ENCODE peak calls at places on chromosomes 12 and 14, in ten cellular contexts. One of them, this sample, is unnamed.

GRCh38 chr12:86727151-86727550 is 471.0 kb upstream of the MGAT4C start:
- DNase-seq in body of pancreas: no peak
- DNase-seq in RWPE2: no peak
- DNase-seq in fibroblast of lung: peak
- DNase-seq in brain microvascular endothelial cell: no peak
- DNase-seq in uterus: no peak
- DNase-seq in cardiac muscle cell: no peak
- DNase-seq in adrenal gland: no peak
- DNase-seq in astrocyte: peak
- DNase-seq in endodermal cell: no peak
- DNase-seq in this sample: no peak

GRCh38 chr12:82504411-82504810 is 146.1 kb downstream of the METTL25 start:
- DNase-seq in body of pancreas: no peak
- DNase-seq in RWPE2: no peak
- DNase-seq in fibroblast of lung: no peak
- DNase-seq in brain microvascular endothelial cell: no peak
- DNase-seq in uterus: no peak
- DNase-seq in cardiac muscle cell: no peak
- DNase-seq in adrenal gland: no peak
- DNase-seq in astrocyte: no peak
- DNase-seq in endodermal cell: no peak
- DNase-seq in this sample: no peak

GRCh38 chr12:3315201-3315661 is 175.8 kb upstream of the PRMT8 start:
- DNase-seq in body of pancreas: peak
- DNase-seq in RWPE2: no peak
- DNase-seq in fibroblast of lung: peak
- DNase-seq in brain microvascular endothelial cell: no peak
- DNase-seq in uterus: peak
- DNase-seq in cardiac muscle cell: no peak
- DNase-seq in adrenal gland: no peak
- DNase-seq in astrocyte: peak
- DNase-seq in endodermal cell: no peak
- DNase-seq in this sample: no peak

GRCh38 chr12:109972821-109973220 is 23.3 kb downstream of the GIT2 start:
- DNase-seq in body of pancreas: no peak
- DNase-seq in RWPE2: no peak
- DNase-seq in fibroblast of lung: no peak
- DNase-seq in brain microvascular endothelial cell: no peak
- DNase-seq in uterus: no peak
- DNase-seq in cardiac muscle cell: no peak
- DNase-seq in adrenal gland: no peak
- DNase-seq in astrocyte: no peak
- DNase-seq in endodermal cell: no peak
- DNase-seq in this sample: no peak

GRCh38 chr14:65560340-65561027 is 148.0 kb downstream of the FUT8 start:
- DNase-seq in body of pancreas: no peak
- DNase-seq in RWPE2: no peak
- DNase-seq in fibroblast of lung: peak
- DNase-seq in brain microvascular endothelial cell: no peak
- DNase-seq in uterus: no peak
- DNase-seq in cardiac muscle cell: no peak
- DNase-seq in adrenal gland: no peak
- DNase-seq in astrocyte: peak
- DNase-seq in endodermal cell: no peak
- DNase-seq in this sample: no peak

GRCh38 chr14:91270619-91271018 is 26.1 kb upstream of the GPR68 start:
- DNase-seq in body of pancreas: no peak
- DNase-seq in RWPE2: no peak
- DNase-seq in fibroblast of lung: no peak
- DNase-seq in brain microvascular endothelial cell: no peak
- DNase-seq in uterus: no peak
- DNase-seq in cardiac muscle cell: no peak
- DNase-seq in adrenal gland: no peak
- DNase-seq in astrocyte: no peak
- DNase-seq in endodermal cell: no peak
- DNase-seq in this sample: no peak

GRCh38 chr12:124764870-124765570 is 98.6 kb downstream of the SCARB1 start:
- DNase-seq in body of pancreas: peak
- DNase-seq in RWPE2: no peak
- DNase-seq in fibroblast of lung: peak
- DNase-seq in brain microvascular endothelial cell: peak
- DNase-seq in uterus: no peak
- DNase-seq in cardiac muscle cell: no peak
- DNase-seq in adrenal gland: no peak
- DNase-seq in astrocyte: peak
- DNase-seq in endodermal cell: no peak
- DNase-seq in this sample: no peak

GRCh38 chr14:23114669-23115491 is 4.2 kb downstream of the CEBPE start:
- DNase-seq in body of pancreas: peak
- DNase-seq in RWPE2: peak
- DNase-seq in fibroblast of lung: peak
- DNase-seq in brain microvascular endothelial cell: peak
- DNase-seq in uterus: no peak
- DNase-seq in cardiac muscle cell: no peak
- DNase-seq in adrenal gland: peak
- DNase-seq in astrocyte: peak
- DNase-seq in endodermal cell: peak
- DNase-seq in this sample: no peak

GRCh38 chr14:42353315-42353714 is 746.6 kb downstream of the LRFN5 start:
- DNase-seq in body of pancreas: no peak
- DNase-seq in RWPE2: no peak
- DNase-seq in fibroblast of lung: no peak
- DNase-seq in brain microvascular endothelial cell: no peak
- DNase-seq in uterus: no peak
- DNase-seq in cardiac muscle cell: no peak
- DNase-seq in adrenal gland: no peak
- DNase-seq in astrocyte: no peak
- DNase-seq in endodermal cell: no peak
- DNase-seq in this sample: no peak

GRCh38 chr12:42698213-42698612 is 108.7 kb upstream of the PRICKLE1 start:
- DNase-seq in body of pancreas: peak
- DNase-seq in RWPE2: no peak
- DNase-seq in fibroblast of lung: peak
- DNase-seq in brain microvascular endothelial cell: no peak
- DNase-seq in uterus: peak
- DNase-seq in cardiac muscle cell: no peak
- DNase-seq in adrenal gland: no peak
- DNase-seq in astrocyte: peak
- DNase-seq in endodermal cell: no peak
- DNase-seq in this sample: no peak

GRCh38 chr12:21546721-21547120 is 20.6 kb downstream of the SPX start:
- DNase-seq in body of pancreas: no peak
- DNase-seq in RWPE2: no peak
- DNase-seq in fibroblast of lung: no peak
- DNase-seq in brain microvascular endothelial cell: no peak
- DNase-seq in uterus: no peak
- DNase-seq in cardiac muscle cell: no peak
- DNase-seq in adrenal gland: no peak
- DNase-seq in astrocyte: no peak
- DNase-seq in endodermal cell: no peak
- DNase-seq in this sample: no peak

DNA sequence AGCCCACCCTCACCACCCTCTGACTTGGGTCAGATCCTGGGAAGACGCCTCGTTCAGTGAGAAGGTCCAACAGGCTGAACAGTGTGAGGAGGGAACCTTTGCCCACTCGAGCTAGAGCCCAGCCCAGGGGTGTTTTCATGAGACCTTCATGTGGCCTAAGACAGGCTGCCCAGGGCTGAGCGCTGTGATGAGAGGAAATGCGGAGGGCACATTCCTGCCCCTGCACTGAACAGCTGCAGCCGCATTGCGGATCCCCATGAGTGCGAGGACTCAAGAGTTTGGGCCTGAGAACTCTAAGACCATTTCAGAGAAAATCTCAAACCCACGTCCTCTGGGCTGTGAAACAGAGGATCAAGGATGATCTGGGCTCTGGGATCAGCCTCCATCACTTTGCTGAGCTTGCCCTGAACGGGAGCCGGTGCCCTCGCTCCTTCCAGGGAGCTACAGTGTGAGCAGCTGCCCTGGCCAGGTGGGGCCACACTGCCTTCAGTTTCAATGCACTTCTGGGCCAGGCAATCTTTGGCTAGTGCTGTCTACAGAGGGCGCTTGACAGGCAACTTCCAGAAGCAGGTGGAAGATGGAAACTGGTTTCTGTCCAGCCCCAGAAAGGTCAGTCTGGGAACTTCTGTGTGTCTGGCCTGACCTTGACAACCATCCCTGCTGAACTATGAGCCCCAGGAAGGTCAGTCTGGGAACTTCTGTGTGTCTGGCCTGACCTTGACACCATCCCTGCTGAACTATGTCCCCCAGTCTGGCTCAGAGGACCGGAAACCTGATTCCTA is 43.5 kb upstream of the P2RX7 start:
- DNase-seq in body of pancreas: peak
- DNase-seq in RWPE2: no peak
- DNase-seq in fibroblast of lung: no peak
- DNase-seq in brain microvascular endothelial cell: no peak
- DNase-seq in uterus: no peak
- DNase-seq in cardiac muscle cell: peak
- DNase-seq in adrenal gland: peak
- DNase-seq in astrocyte: no peak
- DNase-seq in endodermal cell: peak
- DNase-seq in this sample: no peak
- TF ChIP-seq CTCF in body of pancreas: no peak
- TF ChIP-seq CTCF in RWPE2: no peak
- TF ChIP-seq CTCF in fibroblast of lung: no peak
- TF ChIP-seq CTCF in brain microvascular endothelial cell: no peak
- TF ChIP-seq CTCF in uterus: no peak
- TF ChIP-seq CTCF in cardiac muscle cell: peak
- TF ChIP-seq CTCF in adrenal gland: no peak
- TF ChIP-seq CTCF in astrocyte: no peak
- TF ChIP-seq CTCF in endodermal cell: peak
- TF ChIP-seq CTCF in this sample: no peak

GRCh38 chr12:121749267-121749666 is 36.7 kb downstream of the TMEM120B start:
- DNase-seq in body of pancreas: no peak
- DNase-seq in RWPE2: no peak
- DNase-seq in fibroblast of lung: no peak
- DNase-seq in brain microvascular endothelial cell: no peak
- DNase-seq in uterus: no peak
- DNase-seq in cardiac muscle cell: no peak
- DNase-seq in adrenal gland: no peak
- DNase-seq in astrocyte: no peak
- DNase-seq in endodermal cell: no peak
- DNase-seq in this sample: no peak

GRCh38 chr12:121751716-121752351 is 39.3 kb downstream of the TMEM120B start:
- DNase-seq in body of pancreas: no peak
- DNase-seq in RWPE2: no peak
- DNase-seq in fibroblast of lung: no peak
- DNase-seq in brain microvascular endothelial cell: no peak
- DNase-seq in uterus: no peak
- DNase-seq in cardiac muscle cell: no peak
- DNase-seq in adrenal gland: no peak
- DNase-seq in astrocyte: no peak
- DNase-seq in endodermal cell: no peak
- DNase-seq in this sample: no peak

GRCh38 chr12:121751034-121751433 is 38.5 kb downstream of the TMEM120B start:
- DNase-seq in body of pancreas: no peak
- DNase-seq in RWPE2: no peak
- DNase-seq in fibroblast of lung: no peak
- DNase-seq in brain microvascular endothelial cell: no peak
- DNase-seq in uterus: no peak
- DNase-seq in cardiac muscle cell: no peak
- DNase-seq in adrenal gland: no peak
- DNase-seq in astrocyte: no peak
- DNase-seq in endodermal cell: no peak
- DNase-seq in this sample: no peak

GRCh38 chr12:121748571-121749265 is 36.2 kb downstream of the TMEM120B start:
- DNase-seq in body of pancreas: no peak
- DNase-seq in RWPE2: no peak
- DNase-seq in fibroblast of lung: peak
- DNase-seq in brain microvascular endothelial cell: peak
- DNase-seq in uterus: peak
- DNase-seq in cardiac muscle cell: peak
- DNase-seq in adrenal gland: peak
- DNase-seq in astrocyte: peak
- DNase-seq in endodermal cell: peak
- DNase-seq in this sample: no peak

GRCh38 chr12:121750507-121750955 is 38.0 kb downstream of the TMEM120B start:
- DNase-seq in body of pancreas: no peak
- DNase-seq in RWPE2: no peak
- DNase-seq in fibroblast of lung: no peak
- DNase-seq in brain microvascular endothelial cell: no peak
- DNase-seq in uterus: no peak
- DNase-seq in cardiac muscle cell: no peak
- DNase-seq in adrenal gland: no peak
- DNase-seq in astrocyte: no peak
- DNase-seq in endodermal cell: no peak
- DNase-seq in this sample: no peak
- H3K4me3 ChIP-seq in body of pancreas: no peak
- H3K4me3 ChIP-seq in RWPE2: no peak
- H3K4me3 ChIP-seq in fibroblast of lung: no peak
- H3K4me3 ChIP-seq in brain microvascular endothelial cell: no peak
- H3K4me3 ChIP-seq in uterus: no peak
- H3K4me3 ChIP-seq in cardiac muscle cell: no peak
- H3K4me3 ChIP-seq in adrenal gland: no peak
- H3K4me3 ChIP-seq in astrocyte: no peak
- H3K4me3 ChIP-seq in endodermal cell: no peak
- H3K4me3 ChIP-seq in this sample: no peak

GRCh38 chr12:1666215-1666614 is 24.7 kb upstream of the ADIPOR2 start:
- DNase-seq in body of pancreas: no peak
- DNase-seq in RWPE2: no peak
- DNase-seq in fibroblast of lung: no peak
- DNase-seq in brain microvascular endothelial cell: no peak
- DNase-seq in uterus: no peak
- DNase-seq in cardiac muscle cell: no peak
- DNase-seq in adrenal gland: no peak
- DNase-seq in astrocyte: no peak
- DNase-seq in endodermal cell: no peak
- DNase-seq in this sample: no peak
- TF ChIP-seq CTCF in body of pancreas: no peak
- TF ChIP-seq CTCF in RWPE2: no peak
- TF ChIP-seq CTCF in fibroblast of lung: no peak
- TF ChIP-seq CTCF in brain microvascular endothelial cell: no peak
- TF ChIP-seq CTCF in uterus: no peak
- TF ChIP-seq CTCF in cardiac muscle cell: no peak
- TF ChIP-seq CTCF in adrenal gland: no peak
- TF ChIP-seq CTCF in astrocyte: no peak
- TF ChIP-seq CTCF in endodermal cell: peak
- TF ChIP-seq CTCF in this sample: no peak

DNA sequence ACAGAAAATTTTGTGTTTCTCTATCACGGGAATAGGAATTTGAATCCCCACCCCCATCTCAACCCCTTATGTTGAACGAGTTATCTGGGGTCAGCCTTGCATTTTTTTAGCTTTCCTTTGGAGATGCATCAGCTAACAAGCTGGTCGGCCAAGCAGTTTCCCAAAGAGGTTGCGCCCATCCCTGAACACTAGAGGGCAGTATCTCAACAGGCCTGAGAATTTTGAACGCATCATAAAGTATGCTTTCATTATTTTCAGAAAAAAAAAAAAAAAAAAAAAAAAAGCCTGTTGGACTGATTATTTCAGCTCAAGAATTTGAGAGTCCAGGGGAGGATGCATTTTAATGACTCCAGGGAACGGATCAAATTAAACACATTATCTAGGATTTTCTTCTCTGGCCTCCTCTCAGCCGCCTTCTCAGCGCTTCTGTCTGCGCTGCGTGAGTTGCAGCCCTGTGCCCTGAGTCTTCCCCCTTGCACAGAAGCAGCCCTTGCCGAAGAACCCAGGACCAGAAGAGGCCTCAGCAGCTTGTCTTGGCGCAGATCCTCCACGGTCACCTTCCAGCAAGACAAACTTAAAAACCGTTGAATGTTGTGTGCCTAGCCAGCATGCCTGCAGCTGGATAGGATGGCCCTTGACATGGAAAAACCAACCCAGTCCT is 76.5 kb upstream of the GZMB start:
- DNase-seq in body of pancreas: peak
- DNase-seq in RWPE2: no peak
- DNase-seq in fibroblast of lung: peak
- DNase-seq in brain microvascular endothelial cell: peak
- DNase-seq in uterus: peak
- DNase-seq in cardiac muscle cell: peak
- DNase-seq in adrenal gland: peak
- DNase-seq in astrocyte: peak
- DNase-seq in endodermal cell: peak
- DNase-seq in this sample: peak
- H3K4me3 ChIP-seq in body of pancreas: no peak
- H3K4me3 ChIP-seq in RWPE2: no peak
- H3K4me3 ChIP-seq in fibroblast of lung: no peak
- H3K4me3 ChIP-seq in brain microvascular endothelial cell: no peak
- H3K4me3 ChIP-seq in uterus: no peak
- H3K4me3 ChIP-seq in cardiac muscle cell: no peak
- H3K4me3 ChIP-seq in adrenal gland: no peak
- H3K4me3 ChIP-seq in astrocyte: no peak
- H3K4me3 ChIP-seq in endodermal cell: no peak
- H3K4me3 ChIP-seq in this sample: no peak

This sample was measured in GM12865.